ENCODE peak calls at places on chromosome 9, in seven cellular contexts. W is A549, K is transverse colon, F is heart left ventricle, U is IMR-90, B is stomach, L is right lobe of liver. S is an unnamed sample. For H3K4me1, the result is how much of the 10 kb centered on the place peaks cover.

GRCh38 chr9:107214915-107215314 is 68.2 kb upstream of the RAD23B start:
- DNase-seq in W (no peak), K (no peak), F (no peak), U (peak), B (no peak), L (no peak), S (no peak)

GRCh38 chr9:116459576-116459975 is 227.5 kb upstream of the TRIM32 start:
- DNase-seq in W (no peak), K (no peak), F (no peak), U (no peak), B (no peak), L (no peak), S (no peak)

GRCh38 chr9:114140850-114141249 is 14.5 kb upstream of the COL27A1 start:
- DNase-seq in W (no peak), K (no peak), F (no peak), U (no peak), B (no peak), L (no peak), S (no peak)

GRCh38 chr9:36900856-36901220 is 133.2 kb downstream of the PAX5 start:
- DNase-seq in W (no peak), K (no peak), F (no peak), U (no peak), B (no peak), L (no peak), S (no peak)

GRCh38 chr9:117278020-117278419 is 136.8 kb downstream of the ASTN2 start:
- DNase-seq in W (no peak), K (no peak), F (no peak), U (no peak), B (no peak), L (no peak), S (no peak)

GRCh38 chr9:85731128-85731630 is 10.6 kb downstream of the AGTPBP1 start:
- DNase-seq in W (no peak), K (no peak), F (no peak), U (no peak), B (no peak), L (no peak), S (no peak)

GRCh38 chr9:23587903-23588302 is 238.1 kb downstream of the ELAVL2 start:
- DNase-seq in W (no peak), K (no peak), F (no peak), U (no peak), B (no peak), L (no peak), S (no peak)

GRCh38 chr9:4970970-4971641 is 14.0 kb upstream of the JAK2 start:
- DNase-seq in W (no peak), K (no peak), F (no peak), U (no peak), B (peak), L (no peak), S (no peak)

GRCh38 chr9:38707885-38708640 is 11.9 kb downstream of the FAM240B start:
- DNase-seq in W (no peak), K (no peak), F (no peak), U (no peak), B (no peak), L (no peak), S (no peak)

GRCh38 chr9:136280535-136281315 is 23.2 kb downstream of the CCDC187 start:
- DNase-seq in W (no peak), K (no peak), F (no peak), U (no peak), B (no peak), L (no peak), S (no peak)

GRCh38 chr9:34430843-34431437 is 27.4 kb downstream of the FAM219A start:
- DNase-seq in W (peak), K (peak), F (peak), U (peak), B (peak), L (peak), S (peak)

GRCh38 chr9:89843591-89843990 is 238.8 kb downstream of the GADD45G start:
- DNase-seq in W (no peak), K (no peak), F (no peak), U (no peak), B (no peak), L (no peak), S (no peak)

GRCh38 chr9:111300140-111300735 is 29.8 kb downstream of the OR2K2 start:
- DNase-seq in W (no peak), K (no peak), F (no peak), U (no peak), B (no peak), L (no peak), S (no peak)

GRCh38 chr9:82148849-82149544 is 160.4 kb downstream of the SPATA31D1 start:
- DNase-seq in W (no peak), K (no peak), F (no peak), U (peak), B (no peak), L (no peak), S (peak)

GRCh38 chr9:136273244-136273865 is 27.7 kb upstream of the QSOX2 start:
- DNase-seq in W (no peak), K (no peak), F (no peak), U (peak), B (no peak), L (no peak), S (no peak)

GRCh38 chr9:20340161-20340861 is 282.0 kb downstream of the MLLT3 start:
- DNase-seq in W (no peak), K (no peak), F (no peak), U (no peak), B (no peak), L (no peak), S (no peak)

GRCh38 chr9:78383130-78383529 is 86.2 kb downstream of the PSAT1 start:
- DNase-seq in W (no peak), K (no peak), F (no peak), U (peak), B (no peak), L (no peak), S (no peak)

GRCh38 chr9:22815246-22815645 is 368.6 kb downstream of the DMRTA1 start:
- DNase-seq in W (no peak), K (no peak), F (no peak), U (no peak), B (no peak), L (no peak), S (no peak)

GRCh38 chr9:93486269-93486668 is 32.9 kb upstream of the FAM120AOS start:
- DNase-seq in W (no peak), K (no peak), F (no peak), U (peak), B (no peak), L (no peak), S (no peak)

GRCh38 chr9:32490601-32491000 is 35.4 kb downstream of the RIGI start:
- DNase-seq in W (no peak), K (no peak), F (no peak), U (no peak), B (no peak), L (no peak), S (no peak)

GRCh38 chr9:113529336-113530009 is 65.9 kb downstream of the RGS3 start:
- DNase-seq in W (no peak), K (no peak), F (no peak), U (no peak), B (no peak), L (no peak), S (no peak)

GRCh38 chr9:69253057-69253456 is 72.0 kb upstream of the ENTREP1 start:
- DNase-seq in W (no peak), K (no peak), F (no peak), U (peak), B (no peak), L (no peak), S (no peak)

GRCh38 chr9:81741103-81741502 is 51.8 kb upstream of the TLE1 start:
- DNase-seq in W (no peak), K (no peak), F (no peak), U (no peak), B (no peak), L (no peak), S (no peak)

GRCh38 chr9:134381671-134382505 is 55.6 kb downstream of the RXRA start:
- DNase-seq in W (no peak), K (peak), F (peak), U (no peak), B (no peak), L (no peak), S (no peak)

GRCh38 chr9:134384811-134385479 is 58.7 kb downstream of the RXRA start:
- DNase-seq in W (no peak), K (no peak), F (no peak), U (no peak), B (no peak), L (no peak), S (no peak)

GRCh38 chr9:134383148-134383547 is 56.9 kb downstream of the RXRA start:
- DNase-seq in W (no peak), K (no peak), F (no peak), U (no peak), B (no peak), L (no peak), S (no peak)

GRCh38 chr9:134381262-134381661 is 55.0 kb downstream of the RXRA start:
- DNase-seq in W (no peak), K (no peak), F (no peak), U (no peak), B (no peak), L (no peak), S (no peak)

DNA sequence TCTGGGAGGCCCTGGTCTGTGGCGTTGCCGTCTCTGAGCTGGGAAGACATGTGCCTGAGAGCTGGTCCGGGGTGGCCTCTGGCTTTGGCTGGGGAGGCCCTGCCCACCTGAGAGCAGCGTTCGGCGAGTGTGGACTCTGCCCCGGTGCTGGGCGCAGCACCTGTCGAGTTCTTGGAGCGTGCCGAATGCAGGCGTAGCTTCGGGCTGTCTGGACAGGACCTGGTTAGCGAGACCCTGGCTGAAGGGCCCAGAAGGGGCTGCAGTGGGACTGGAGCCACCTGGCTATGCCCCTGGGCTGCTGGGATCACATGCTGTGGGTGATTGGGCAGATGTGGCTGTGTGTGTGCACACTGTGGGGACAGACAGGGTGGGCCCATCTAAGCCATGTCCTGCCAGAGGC is 56.5 kb downstream of the RXRA start:
- DNase-seq in W (no peak), K (peak), F (no peak), U (no peak), B (no peak), L (peak), S (peak)
- H3K4me1 ChIP-seq in W (half or more), K (half or more), F (half or more), U (under half), B (half or more), L (under half), S (half or more)

GRCh38 chr9:127503947-127504886 is 52.9 kb downstream of the LRSAM1 start:
- DNase-seq in W (peak), K (peak), F (peak), U (peak), B (peak), L (peak), S (peak)

GRCh38 chr9:127500862-127501261 is 49.6 kb downstream of the LRSAM1 start:
- DNase-seq in W (no peak), K (no peak), F (peak), U (no peak), B (no peak), L (no peak), S (no peak)

GRCh38 chr9:127501821-127502343 is 50.6 kb downstream of the LRSAM1 start:
- DNase-seq in W (no peak), K (no peak), F (peak), U (peak), B (no peak), L (no peak), S (no peak)

GRCh38 chr9:127503379-127503921 is 52.1 kb downstream of the LRSAM1 start:
- DNase-seq in W (no peak), K (no peak), F (peak), U (no peak), B (no peak), L (no peak), S (no peak)

GRCh38 chr9:127502706-127503378 is 51.5 kb downstream of the LRSAM1 start:
- DNase-seq in W (no peak), K (no peak), F (peak), U (no peak), B (no peak), L (peak), S (no peak)
- TF ChIP-seq POLR2A in W (no peak), K (no peak), F (no peak), U (no peak), B (no peak), L (no peak), S (no peak)

DNA sequence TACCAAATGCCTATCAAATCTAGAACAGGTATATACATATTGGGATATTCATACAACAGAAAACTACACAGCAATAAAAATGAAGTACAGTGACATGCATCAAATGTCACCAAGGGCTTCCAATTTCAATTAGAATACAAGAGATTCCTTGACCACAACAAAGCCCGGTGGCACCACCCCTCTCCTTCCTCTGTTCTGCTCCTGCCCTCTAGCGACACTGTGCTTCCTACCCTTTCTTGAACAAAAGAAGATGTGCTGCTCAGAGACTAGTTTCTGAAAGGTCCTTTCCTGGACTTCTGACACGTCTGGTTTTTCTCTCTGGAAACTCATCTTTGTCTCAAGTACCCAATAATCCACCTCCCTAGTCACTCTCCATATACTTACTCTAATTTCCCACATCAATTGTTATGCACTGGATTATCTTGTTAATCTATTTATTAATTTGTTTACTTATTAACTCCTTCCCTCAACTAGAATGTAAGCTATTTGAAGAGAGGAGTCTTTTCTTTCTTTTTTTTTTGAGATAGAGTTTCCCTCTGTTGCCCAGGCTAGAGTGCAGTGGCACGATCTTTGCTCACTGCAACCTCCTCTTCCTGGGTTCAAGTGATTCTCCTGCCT is 70.4 kb upstream of the CTSV start:
- DNase-seq in W (peak), K (peak), F (no peak), U (peak), B (peak), L (no peak), S (peak)
- TF ChIP-seq CTCF in W (peak), K (peak), F (peak), U (peak), B (peak), L (peak), S (peak)

GRCh38 chr9:134457321-134457923 is 131.2 kb downstream of the RXRA start:
- DNase-seq in W (no peak), K (no peak), F (peak), U (no peak), B (no peak), L (no peak), S (no peak)
- H3K4me1 ChIP-seq in W (half or more), K (under half), F (under half), U (under half), B (under half), L (under half), S (under half)

GRCh38 chr9:6630502-6631206 is 14.9 kb downstream of the GLDC start:
- DNase-seq in W (no peak), K (peak), F (no peak), U (no peak), B (no peak), L (no peak), S (no peak)
- TF ChIP-seq POLR2A in W (no peak), K (no peak), F (no peak), U (no peak), B (no peak), L (no peak), S (no peak)

GRCh38 chr9:92187390-92187789 is 72.2 kb upstream of the SPTLC1 start:
- DNase-seq in W (no peak), K (no peak), F (no peak), U (no peak), B (no peak), L (no peak), S (no peak)
- TF ChIP-seq CTCF in W (no peak), K (no peak), F (no peak), U (no peak), B (no peak), L (no peak), S (no peak)

DNA sequence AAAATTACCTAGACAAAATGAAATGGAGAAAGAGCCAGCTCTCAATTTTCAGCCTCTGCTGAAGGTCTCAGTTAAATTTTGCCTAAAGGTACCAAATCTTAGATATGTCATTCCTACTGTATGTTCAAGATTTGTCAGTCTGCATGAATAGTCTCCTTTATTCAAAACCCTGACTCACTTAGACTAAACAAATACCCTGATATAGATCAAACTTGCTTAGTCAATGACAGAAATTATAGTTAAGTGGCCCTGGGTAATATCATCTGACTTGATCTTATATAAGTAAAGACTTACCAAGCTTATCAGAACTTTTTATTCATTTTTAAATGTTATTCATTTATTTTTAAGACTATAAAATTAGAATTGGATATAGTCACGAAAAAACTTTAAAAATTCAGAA is 12.2 kb downstream of the MEGF9 start:
- DNase-seq in W (no peak), K (no peak), F (no peak), U (peak), B (no peak), L (no peak), S (no peak)
- H3K4me1 ChIP-seq in W (half or more), K (under half), F (under half), U (under half), B (half or more), L (under half), S (under half)

DNA sequence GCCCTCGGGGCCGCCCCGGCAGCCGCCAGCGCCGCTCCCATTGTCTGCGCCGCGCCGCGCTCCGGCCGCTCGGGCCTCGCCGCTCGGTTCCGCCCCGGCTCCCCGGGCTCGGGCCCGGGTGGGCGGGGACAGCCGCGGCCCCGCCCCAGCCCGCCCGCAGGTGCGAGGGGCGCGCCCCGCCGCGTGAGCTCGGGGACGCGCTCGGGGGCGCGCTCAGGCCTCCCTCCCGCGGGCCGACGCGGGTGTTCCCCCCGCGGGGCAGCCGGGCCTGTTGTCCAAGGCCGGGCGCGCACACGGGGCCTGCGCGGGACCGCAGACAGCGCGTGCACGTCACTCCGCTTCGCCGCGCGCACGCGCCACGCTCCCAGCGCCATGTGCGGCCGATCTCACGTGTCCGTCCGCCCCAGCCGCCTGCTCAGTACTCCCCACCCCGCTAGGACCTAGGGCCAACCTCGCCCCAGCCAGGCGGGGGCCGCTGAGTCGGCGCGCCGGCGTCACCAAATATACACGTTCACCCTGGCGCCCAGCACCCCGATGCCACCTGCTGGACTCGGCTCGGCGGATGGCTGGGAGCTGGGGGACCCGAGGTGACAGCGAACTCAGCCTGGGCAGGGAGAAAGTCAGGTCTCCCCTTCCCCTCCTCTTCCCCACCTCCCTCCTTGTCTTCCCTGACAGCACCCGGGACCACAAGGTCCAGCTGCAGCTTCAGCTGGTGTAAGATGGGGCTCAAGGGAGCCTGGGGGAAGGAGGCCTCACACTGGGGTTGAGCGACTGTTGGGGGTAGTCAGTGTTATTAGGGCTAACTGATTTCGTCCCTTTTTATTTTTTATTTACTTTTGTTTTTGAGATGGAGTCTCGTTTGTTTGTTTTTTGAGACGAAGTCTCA is 14.3 kb downstream of the GBGT1 start:
- DNase-seq in W (peak), K (peak), F (peak), U (peak), B (peak), L (peak), S (peak)
- TF ChIP-seq POLR2A in W (peak), K (peak), F (no peak), U (no peak), B (no peak), L (peak), S (peak)